ENCODE peak calls at places on chromosomes 6 and 20, in four cellular contexts. One of them, this sample, is unnamed.

GRCh38 chr20:25487306-25487705 is 79.8 kb downstream of the GINS1 start:
- DNase-seq in upper lobe of left lung: no peak
- DNase-seq in tibial artery: no peak
- DNase-seq in A673: no peak
- DNase-seq in this sample: no peak

GRCh38 chr6:9593566-9593965 is 821.3 kb downstream of the TFAP2A start:
- DNase-seq in upper lobe of left lung: no peak
- DNase-seq in tibial artery: no peak
- DNase-seq in A673: no peak
- DNase-seq in this sample: no peak

GRCh38 chr20:21702001-21702400 is 3.5 kb upstream of the PAX1 start:
- DNase-seq in upper lobe of left lung: no peak
- DNase-seq in tibial artery: no peak
- DNase-seq in A673: no peak
- DNase-seq in this sample: no peak

GRCh38 chr20:62711703-62712101 is 3.1 kb downstream of the NTSR1 start:
- DNase-seq in upper lobe of left lung: no peak
- DNase-seq in tibial artery: no peak
- DNase-seq in A673: no peak
- DNase-seq in this sample: no peak

GRCh38 chr6:89023591-89024441 is 56.7 kb upstream of the PNRC1 start:
- DNase-seq in upper lobe of left lung: no peak
- DNase-seq in tibial artery: peak
- DNase-seq in A673: no peak
- DNase-seq in this sample: no peak

GRCh38 chr20:58361549-58361948 is 27.5 kb upstream of the VAPB start:
- DNase-seq in upper lobe of left lung: no peak
- DNase-seq in tibial artery: no peak
- DNase-seq in A673: no peak
- DNase-seq in this sample: no peak

GRCh38 chr20:32528291-32528891 is 56.7 kb downstream of the NOL4L start:
- DNase-seq in upper lobe of left lung: no peak
- DNase-seq in tibial artery: no peak
- DNase-seq in A673: no peak
- DNase-seq in this sample: no peak

GRCh38 chr20:37702643-37703337 is 9.0 kb downstream of the CTNNBL1 start:
- DNase-seq in upper lobe of left lung: no peak
- DNase-seq in tibial artery: no peak
- DNase-seq in A673: no peak
- DNase-seq in this sample: no peak

GRCh38 chr6:88377976-88378580 is 211.9 kb upstream of the CNR1 start:
- DNase-seq in upper lobe of left lung: no peak
- DNase-seq in tibial artery: no peak
- DNase-seq in A673: no peak
- DNase-seq in this sample: no peak

GRCh38 chr6:158500016-158500735 is 59.7 kb upstream of the TMEM181 start:
- DNase-seq in upper lobe of left lung: no peak
- DNase-seq in tibial artery: no peak
- DNase-seq in A673: peak
- DNase-seq in this sample: no peak

GRCh38 chr6:31083742-31084354 is 28.5 kb downstream of the C6orf15 start:
- DNase-seq in upper lobe of left lung: no peak
- DNase-seq in tibial artery: no peak
- DNase-seq in A673: peak
- DNase-seq in this sample: no peak

GRCh38 chr6:31076611-31077010 is 35.8 kb downstream of the C6orf15 start:
- DNase-seq in upper lobe of left lung: no peak
- DNase-seq in tibial artery: no peak
- DNase-seq in A673: no peak
- DNase-seq in this sample: no peak

GRCh38 chr6:31081872-31082271 is 30.5 kb downstream of the C6orf15 start:
- DNase-seq in upper lobe of left lung: no peak
- DNase-seq in tibial artery: no peak
- DNase-seq in A673: no peak
- DNase-seq in this sample: no peak

GRCh38 chr6:31075528-31075927 is 36.8 kb downstream of the C6orf15 start:
- DNase-seq in upper lobe of left lung: no peak
- DNase-seq in tibial artery: no peak
- DNase-seq in A673: no peak
- DNase-seq in this sample: no peak

GRCh38 chr6:31079656-31080261 is 32.6 kb downstream of the C6orf15 start:
- DNase-seq in upper lobe of left lung: peak
- DNase-seq in tibial artery: peak
- DNase-seq in A673: peak
- DNase-seq in this sample: peak
- TF ChIP-seq CTCF in upper lobe of left lung: peak
- TF ChIP-seq CTCF in tibial artery: peak
- TF ChIP-seq CTCF in A673: peak
- TF ChIP-seq CTCF in this sample: peak

GRCh38 chr6:43495409-43495941 is 14.7 kb downstream of the LRRC73 start:
- DNase-seq in upper lobe of left lung: no peak
- DNase-seq in tibial artery: no peak
- DNase-seq in A673: no peak
- DNase-seq in this sample: no peak
- TF ChIP-seq CTCF in upper lobe of left lung: no peak
- TF ChIP-seq CTCF in tibial artery: no peak
- TF ChIP-seq CTCF in A673: peak
- TF ChIP-seq CTCF in this sample: no peak

GRCh38 chr20:52318601-52319000 is 127.0 kb upstream of the ZFP64 start:
- DNase-seq in upper lobe of left lung: no peak
- DNase-seq in tibial artery: no peak
- DNase-seq in A673: no peak
- DNase-seq in this sample: no peak

GRCh38 chr20:52312131-52312729 is 120.7 kb upstream of the ZFP64 start:
- DNase-seq in upper lobe of left lung: no peak
- DNase-seq in tibial artery: no peak
- DNase-seq in A673: peak
- DNase-seq in this sample: no peak

GRCh38 chr20:52311209-52311794 is 119.7 kb upstream of the ZFP64 start:
- DNase-seq in upper lobe of left lung: no peak
- DNase-seq in tibial artery: no peak
- DNase-seq in A673: no peak
- DNase-seq in this sample: no peak

DNA sequence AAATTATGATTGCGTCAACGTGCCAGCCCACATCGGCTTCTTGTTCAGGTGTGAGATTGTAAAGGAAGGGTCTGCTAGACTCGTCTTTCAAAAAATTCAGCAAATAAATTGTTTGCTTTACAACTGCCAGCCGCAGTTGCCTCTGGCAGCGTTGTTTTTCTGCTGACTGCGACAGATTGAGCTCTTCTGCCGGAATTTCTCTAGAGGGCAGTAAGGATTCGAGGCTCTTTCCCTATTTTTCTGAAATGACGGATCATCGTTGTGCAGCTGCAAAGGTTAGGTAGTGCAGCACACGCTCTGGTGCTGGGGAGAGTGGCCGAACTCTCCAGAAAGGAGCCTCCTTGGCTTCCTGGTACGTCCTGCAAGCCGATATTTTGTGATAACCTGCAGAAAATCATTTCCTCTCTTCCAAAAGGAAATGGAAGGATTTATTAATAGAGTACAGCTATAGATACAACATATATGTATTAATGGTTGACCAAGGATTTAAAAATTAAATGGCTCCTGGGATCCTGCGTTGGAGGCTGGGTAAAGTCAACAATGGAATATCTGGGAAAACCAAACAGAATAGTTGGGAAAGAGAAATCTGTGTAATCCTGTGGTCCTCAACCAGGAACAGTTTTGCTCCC is 121.9 kb upstream of the ZFP64 start:
- DNase-seq in upper lobe of left lung: no peak
- DNase-seq in tibial artery: no peak
- DNase-seq in A673: peak
- DNase-seq in this sample: no peak
- TF ChIP-seq CTCF in upper lobe of left lung: no peak
- TF ChIP-seq CTCF in tibial artery: no peak
- TF ChIP-seq CTCF in A673: peak
- TF ChIP-seq CTCF in this sample: no peak

DNA sequence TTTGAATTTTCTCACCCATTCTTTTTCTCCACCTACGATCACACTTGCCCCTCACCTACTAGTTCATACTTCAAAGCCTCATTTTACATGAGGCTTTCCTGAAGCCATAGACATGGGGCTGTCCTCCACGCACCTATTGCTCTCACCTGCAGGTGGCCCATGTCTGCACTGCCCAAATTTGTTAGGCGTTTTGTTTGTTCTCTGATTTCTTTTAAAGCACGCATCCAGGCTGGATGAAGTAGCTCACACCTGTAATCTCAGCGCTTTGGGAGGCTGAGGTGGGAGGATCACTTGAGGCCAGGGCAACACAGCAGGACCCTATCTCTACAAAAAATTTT is 106.8 kb upstream of the RIPOR2 start:
- DNase-seq in upper lobe of left lung: no peak
- DNase-seq in tibial artery: no peak
- DNase-seq in A673: no peak
- DNase-seq in this sample: no peak
- TF ChIP-seq CTCF in upper lobe of left lung: no peak
- TF ChIP-seq CTCF in tibial artery: no peak
- TF ChIP-seq CTCF in A673: no peak
- TF ChIP-seq CTCF in this sample: no peak

DNA sequence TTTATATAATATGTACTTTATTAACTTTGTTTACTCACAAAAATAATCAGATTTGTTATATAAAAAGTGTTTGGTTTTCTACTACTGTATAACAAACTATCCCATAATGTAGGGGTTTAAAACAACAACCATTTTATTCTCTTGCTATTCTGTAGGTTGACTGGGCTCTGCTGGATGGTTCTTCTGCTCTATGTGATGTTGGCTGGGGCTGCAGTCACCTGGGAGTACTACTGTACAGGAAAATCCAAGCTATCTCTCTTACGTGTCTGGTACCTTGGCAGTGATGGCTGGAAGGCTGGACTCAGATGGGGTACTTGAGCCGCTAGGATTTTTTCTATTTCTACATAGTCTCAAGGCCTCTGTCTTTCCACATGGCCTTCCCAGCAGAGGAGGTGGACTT is 44.0 kb upstream of the UBR2 start:
- DNase-seq in upper lobe of left lung: no peak
- DNase-seq in tibial artery: no peak
- DNase-seq in A673: no peak
- DNase-seq in this sample: no peak
- TF ChIP-seq CTCF in upper lobe of left lung: no peak
- TF ChIP-seq CTCF in tibial artery: no peak
- TF ChIP-seq CTCF in A673: no peak
- TF ChIP-seq CTCF in this sample: no peak

GRCh38 chr20:401682-402495 is 6.2 kb upstream of the RBCK1 start:
- DNase-seq in upper lobe of left lung: no peak
- DNase-seq in tibial artery: no peak
- DNase-seq in A673: no peak
- DNase-seq in this sample: no peak
- TF ChIP-seq CTCF in upper lobe of left lung: no peak
- TF ChIP-seq CTCF in tibial artery: no peak
- TF ChIP-seq CTCF in A673: no peak
- TF ChIP-seq CTCF in this sample: no peak

GRCh38 chr6:1610497-1611321 is 994 bp downstream of the FOXC1 start:
- DNase-seq in upper lobe of left lung: no peak
- DNase-seq in tibial artery: no peak
- DNase-seq in A673: no peak
- DNase-seq in this sample: no peak

GRCh38 chr6:1612386-1612893 is 2.7 kb downstream of the FOXC1 start:
- DNase-seq in upper lobe of left lung: no peak
- DNase-seq in tibial artery: no peak
- DNase-seq in A673: no peak
- DNase-seq in this sample: no peak

GRCh38 chr6:1609662-1610496 is at the start of gene FOXC1:
- DNase-seq in upper lobe of left lung: peak
- DNase-seq in tibial artery: peak
- DNase-seq in A673: peak
- DNase-seq in this sample: peak

GRCh38 chr6:1611572-1612385 is 2.1 kb downstream of the FOXC1 start:
- DNase-seq in upper lobe of left lung: no peak
- DNase-seq in tibial artery: no peak
- DNase-seq in A673: peak
- DNase-seq in this sample: no peak

GRCh38 chr6:1611322-1611571 is 1.5 kb downstream of the FOXC1 start:
- DNase-seq in upper lobe of left lung: no peak
- DNase-seq in tibial artery: no peak
- DNase-seq in A673: peak
- DNase-seq in this sample: no peak
- TF ChIP-seq CTCF in upper lobe of left lung: no peak
- TF ChIP-seq CTCF in tibial artery: no peak
- TF ChIP-seq CTCF in A673: no peak
- TF ChIP-seq CTCF in this sample: no peak

DNA sequence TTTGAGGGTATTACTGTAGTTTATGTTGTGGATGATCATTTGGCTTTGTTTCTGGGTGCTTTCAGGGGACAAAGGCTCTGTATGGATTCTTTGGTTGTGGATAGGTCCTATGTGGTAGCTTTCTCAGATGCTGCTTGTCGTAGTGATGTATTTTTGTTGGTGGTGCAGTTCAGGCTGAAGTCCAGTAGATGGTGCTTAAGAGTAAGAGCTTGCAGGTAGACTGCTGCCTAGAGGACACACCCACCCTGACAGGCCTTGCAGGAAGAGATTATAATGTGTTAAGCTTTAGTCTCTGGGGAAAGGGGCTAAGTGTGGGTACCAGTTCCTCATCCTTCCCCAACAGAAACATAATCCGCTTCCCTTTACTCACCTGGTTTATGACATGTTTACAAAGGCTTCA is 62.6 kb upstream of the ADGRB3 start:
- DNase-seq in upper lobe of left lung: peak
- DNase-seq in tibial artery: no peak
- DNase-seq in A673: peak
- DNase-seq in this sample: no peak
- TF ChIP-seq CTCF in upper lobe of left lung: peak
- TF ChIP-seq CTCF in tibial artery: no peak
- TF ChIP-seq CTCF in A673: peak
- TF ChIP-seq CTCF in this sample: no peak

GRCh38 chr6:108574457-108575149 is 13.9 kb downstream of the FOXO3 start:
- DNase-seq in upper lobe of left lung: no peak
- DNase-seq in tibial artery: no peak
- DNase-seq in A673: no peak
- DNase-seq in this sample: no peak

GRCh38 chr6:108568101-108568500 is 7.4 kb downstream of the FOXO3 start:
- DNase-seq in upper lobe of left lung: no peak
- DNase-seq in tibial artery: no peak
- DNase-seq in A673: no peak
- DNase-seq in this sample: no peak

GRCh38 chr6:108566406-108566805 is 5.7 kb downstream of the FOXO3 start:
- DNase-seq in upper lobe of left lung: no peak
- DNase-seq in tibial artery: no peak
- DNase-seq in A673: no peak
- DNase-seq in this sample: no peak

GRCh38 chr6:108565893-108566292 is 5.2 kb downstream of the FOXO3 start:
- DNase-seq in upper lobe of left lung: peak
- DNase-seq in tibial artery: peak
- DNase-seq in A673: no peak
- DNase-seq in this sample: no peak

DNA sequence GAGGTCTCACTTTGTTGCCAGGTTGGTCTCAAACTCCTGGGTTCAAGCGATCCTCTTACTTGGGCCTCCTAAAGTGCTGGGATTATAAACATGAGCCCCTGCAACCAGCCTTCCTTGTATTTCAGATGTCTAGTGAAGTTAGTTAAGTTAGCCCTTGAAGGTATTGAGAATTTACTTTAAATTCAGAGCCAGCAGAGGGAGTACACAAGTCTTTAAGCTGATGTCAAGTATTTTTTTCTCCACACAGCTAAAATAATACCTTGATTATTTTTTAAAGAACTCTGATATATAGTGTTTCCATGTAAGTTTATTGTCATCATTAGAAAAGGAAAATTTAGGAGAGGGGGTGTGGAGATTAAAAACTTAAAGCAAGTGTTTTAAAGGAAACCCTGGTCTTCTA is 9.8 kb downstream of the FOXO3 start:
- DNase-seq in upper lobe of left lung: no peak
- DNase-seq in tibial artery: no peak
- DNase-seq in A673: no peak
- DNase-seq in this sample: no peak
- TF ChIP-seq CTCF in upper lobe of left lung: no peak
- TF ChIP-seq CTCF in tibial artery: no peak
- TF ChIP-seq CTCF in A673: no peak
- TF ChIP-seq CTCF in this sample: no peak